ENCODE peak calls at places on chromosome 13, in five cellular contexts. C is psoas muscle, N is astrocyte of the spinal cord, P is fibroblast of lung, Y is fibroblast of villous mesenchyme. F is an unnamed sample.

GRCh38 chr13:29110003-29110402 is 289.9 kb downstream of the MTUS2 start:
- DNase-seq in P (no peak), Y (no peak), N (no peak), C (no peak), F (no peak)

GRCh38 chr13:26254583-26255102 is 714 bp downstream of the CDK8 start:
- DNase-seq in Y (peak), C (peak), P (peak), N (peak), F (peak)

GRCh38 chr13:46296920-46297319 is 85.2 kb downstream of the LRRC63 start:
- DNase-seq in Y (peak), N (peak), C (no peak), P (peak), F (no peak)

GRCh38 chr13:114130708-114131580 is 1.5 kb downstream of the RASA3 start:
- DNase-seq in N (peak), Y (peak), P (peak), C (peak), F (peak)

GRCh38 chr13:105465251-105465650 is 1070.2 kb downstream of the EFNB2 start:
- DNase-seq in N (no peak), Y (no peak), P (no peak), C (no peak), F (no peak)

GRCh38 chr13:94784066-94784465 is 71.7 kb upstream of the SOX21 start:
- DNase-seq in Y (peak), N (peak), C (no peak), P (peak), F (no peak)

GRCh38 chr13:98544105-98544710 is 32.7 kb downstream of the STK24 start:
- DNase-seq in P (no peak), N (no peak), Y (no peak), C (peak), F (no peak)

GRCh38 chr13:50512602-50513527 is 330.6 kb downstream of the DLEU7 start:
- DNase-seq in N (peak), C (peak), Y (peak), P (peak), F (no peak)

GRCh38 chr13:25286308-25286968 is 850 bp downstream of the MTMR6 start:
- DNase-seq in N (peak), Y (peak), C (no peak), P (peak), F (no peak)

GRCh38 chr13:28498481-28499115 is 3.7 kb upstream of the FLT1 start:
- DNase-seq in C (no peak), P (no peak), N (no peak), Y (no peak), F (no peak)

GRCh38 chr13:101700598-101700997 is 248.1 kb downstream of the ITGBL1 start:
- DNase-seq in N (peak), C (no peak), P (peak), Y (no peak), F (no peak)

GRCh38 chr13:93230466-93230865 is 3.9 kb downstream of the GPC6 start:
- DNase-seq in C (no peak), P (peak), Y (peak), N (peak), F (no peak)

GRCh38 chr13:76286178-76286577 is 600.0 kb downstream of the KCTD12 start:
- DNase-seq in Y (peak), C (no peak), P (peak), N (peak), F (no peak)

GRCh38 chr13:107665926-107666458 is 549.3 kb downstream of the LIG4 start:
- DNase-seq in N (no peak), C (no peak), P (peak), Y (no peak), F (no peak)

GRCh38 chr13:46479286-46479685 is 73.7 kb upstream of the LRCH1 start:
- DNase-seq in N (no peak), Y (no peak), P (no peak), C (no peak), F (no peak)

GRCh38 chr13:30132623-30133553 is 174.5 kb downstream of the KATNAL1 start:
- DNase-seq in Y (peak), C (peak), N (peak), P (peak), F (peak)

GRCh38 chr13:35964764-35965163 is 166.4 kb downstream of the DCLK1 start:
- DNase-seq in Y (peak), N (peak), P (no peak), C (no peak), F (no peak)

GRCh38 chr13:53338760-53339159 is 310.1 kb downstream of the OLFM4 start:
- DNase-seq in C (no peak), Y (no peak), P (no peak), N (no peak), F (no peak)

GRCh38 chr13:112457485-112457884 is 81.3 kb downstream of the SPACA7 start:
- DNase-seq in P (no peak), N (no peak), C (no peak), Y (no peak), F (no peak)

GRCh38 chr13:25632166-25632888 is 260.6 kb downstream of the ATP8A2 start:
- DNase-seq in C (no peak), N (no peak), P (no peak), Y (no peak), F (no peak)

GRCh38 chr13:80655778-80656518 is 315.0 kb upstream of the SPRY2 start:
- DNase-seq in Y (no peak), N (no peak), P (no peak), C (no peak), F (no peak)

GRCh38 chr13:80840313-80840976 is 499.5 kb upstream of the SPRY2 start:
- DNase-seq in N (peak), Y (peak), P (peak), C (no peak), F (no peak)

GRCh38 chr13:41827507-41828213 is 133.2 kb downstream of the VWA8 start:
- DNase-seq in Y (peak), N (peak), P (peak), C (no peak), F (peak)

GRCh38 chr13:109840201-109840892 is 54.0 kb upstream of the IRS2 start:
- DNase-seq in P (peak), N (peak), C (no peak), Y (peak), F (no peak)

GRCh38 chr13:46721054-46721453 is 75.9 kb downstream of the ESD start:
- DNase-seq in Y (peak), P (peak), N (peak), C (no peak), F (peak)

GRCh38 chr13:109998808-109999528 is 212.6 kb upstream of the IRS2 start:
- DNase-seq in N (peak), P (peak), Y (peak), C (no peak), F (no peak)

GRCh38 chr13:28655566-28655965 is 3.4 kb upstream of the POMP start:
- DNase-seq in C (no peak), P (peak), N (peak), Y (peak), F (no peak)

GRCh38 chr13:114009590-114010400 is 35.9 kb upstream of the C13orf46 start:
- DNase-seq in C (peak), N (no peak), P (no peak), Y (no peak), F (no peak)

GRCh38 chr13:100234524-100235136 is 145.7 kb downstream of the PCCA start:
- DNase-seq in N (peak), C (no peak), P (peak), Y (peak), F (no peak)

GRCh38 chr13:69946443-69946955 is 161.1 kb upstream of the ATXN8OS start:
- DNase-seq in C (no peak), Y (no peak), P (no peak), N (no peak), F (no peak)

GRCh38 chr13:95378603-95379002 is 77.4 kb upstream of the ABCC4 start:
- DNase-seq in Y (no peak), N (no peak), P (no peak), C (peak), F (no peak)

GRCh38 chr13:114013952-114014629 is 40.2 kb upstream of the C13orf46 start:
- DNase-seq in C (no peak), N (no peak), P (no peak), Y (no peak), F (no peak)

GRCh38 chr13:114059946-114060860 is 72.2 kb downstream of the RASA3 start:
- DNase-seq in Y (no peak), N (no peak), C (peak), P (no peak), F (no peak)

GRCh38 chr13:94228781-94229180 is 250.7 kb downstream of the DCT start:
- DNase-seq in P (peak), C (no peak), N (peak), Y (peak), F (no peak)

GRCh38 chr13:113855012-113855921 is 8.6 kb downstream of the GAS6 start:
- DNase-seq in C (peak), N (peak), Y (peak), P (no peak), F (no peak)

GRCh38 chr13:85228692-85229091 is 570.5 kb downstream of the SLITRK6 start:
- DNase-seq in C (no peak), N (no peak), Y (no peak), P (no peak), F (no peak)

GRCh38 chr13:109468123-109468522 is 318.3 kb downstream of the IRS2 start:
- DNase-seq in Y (no peak), P (no peak), C (no peak), N (no peak), F (no peak)

GRCh38 chr13:97502691-97503090 is 68.7 kb downstream of the RAP2A start:
- DNase-seq in P (no peak), Y (peak), N (no peak), C (no peak), F (no peak)

GRCh38 chr13:97498419-97498818 is 64.5 kb downstream of the RAP2A start:
- DNase-seq in P (no peak), Y (no peak), N (no peak), C (no peak), F (no peak)

GRCh38 chr13:97499181-97499580 is 65.2 kb downstream of the RAP2A start:
- DNase-seq in P (no peak), C (no peak), Y (peak), N (no peak), F (no peak)

GRCh38 chr13:97505022-97505421 is 71.1 kb downstream of the RAP2A start:
- DNase-seq in P (no peak), Y (no peak), N (no peak), C (no peak), F (no peak)

GRCh38 chr13:97502192-97502591 is 68.2 kb downstream of the RAP2A start:
- DNase-seq in Y (peak), N (no peak), C (no peak), P (no peak), F (no peak)
- H3K4me3 ChIP-seq in Y (no peak), N (no peak), C (no peak), P (no peak), F (no peak)

DNA sequence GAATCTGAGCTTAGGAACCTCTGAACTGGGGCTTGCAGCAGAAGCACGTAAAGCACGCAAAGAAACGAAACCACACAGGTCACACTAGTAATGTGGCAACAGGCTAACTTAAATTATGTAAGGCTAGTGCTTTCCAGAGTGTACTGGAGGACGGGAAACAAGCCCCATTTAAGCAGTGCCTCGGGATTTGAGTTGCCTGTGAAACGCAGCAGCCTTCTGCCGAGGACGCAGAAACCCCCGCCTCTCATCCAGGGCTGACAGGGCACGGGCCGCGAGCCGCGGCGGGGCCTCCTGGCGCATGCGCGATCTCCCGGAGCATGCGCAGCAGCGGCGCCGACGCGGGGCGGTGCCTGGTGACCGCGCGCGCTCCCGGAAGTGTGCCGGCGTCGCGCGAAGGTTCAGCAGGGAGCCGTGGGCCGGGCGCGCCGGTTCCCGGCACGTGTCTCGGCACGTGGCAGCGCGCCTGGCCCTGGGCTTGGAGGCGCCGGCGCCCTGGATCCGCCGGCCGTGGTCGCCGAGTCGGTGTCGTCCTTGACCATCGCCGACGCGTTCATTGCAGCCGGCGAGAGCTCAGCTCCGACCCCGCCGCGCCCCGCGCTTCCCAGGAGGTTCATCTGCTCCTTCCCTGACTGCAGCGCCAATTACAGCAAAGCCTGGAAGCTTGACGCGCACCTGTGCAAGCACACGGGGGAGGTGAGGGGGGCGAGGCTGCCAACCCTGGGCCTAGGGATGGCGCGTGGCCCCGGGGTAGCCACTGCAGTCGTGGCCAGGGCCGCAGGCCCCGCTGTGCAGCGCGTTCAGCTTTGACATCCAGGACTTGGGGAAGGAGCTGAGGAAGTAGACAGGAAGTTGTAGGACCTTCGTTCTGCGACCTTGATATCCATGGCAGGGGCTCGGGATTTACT is at the start of gene GTF3A:
- DNase-seq in P (peak), N (peak), C (peak), Y (peak), F (peak)
- H3K4me3 ChIP-seq in P (peak), N (peak), C (peak), Y (peak), F (peak)

GRCh38 chr13:37485766-37486165 is 112.8 kb downstream of the POSTN start:
- DNase-seq in N (peak), P (peak), C (no peak), Y (no peak), F (no peak)
- H3K4me3 ChIP-seq in N (no peak), P (peak), C (no peak), Y (peak), F (no peak)

GRCh38 chr13:44715287-44716224 is 139.4 kb upstream of the TSC22D1 start:
- DNase-seq in P (peak), Y (peak), C (no peak), N (peak), F (no peak)

GRCh38 chr13:44713793-44714469 is 137.8 kb upstream of the TSC22D1 start:
- DNase-seq in C (no peak), N (peak), P (peak), Y (peak), F (no peak)

GRCh38 chr13:44710576-44710975 is 134.4 kb upstream of the TSC22D1 start:
- DNase-seq in P (peak), C (no peak), Y (peak), N (peak), F (no peak)
- H3K4me3 ChIP-seq in P (no peak), C (no peak), Y (no peak), N (no peak), F (no peak)

DNA sequence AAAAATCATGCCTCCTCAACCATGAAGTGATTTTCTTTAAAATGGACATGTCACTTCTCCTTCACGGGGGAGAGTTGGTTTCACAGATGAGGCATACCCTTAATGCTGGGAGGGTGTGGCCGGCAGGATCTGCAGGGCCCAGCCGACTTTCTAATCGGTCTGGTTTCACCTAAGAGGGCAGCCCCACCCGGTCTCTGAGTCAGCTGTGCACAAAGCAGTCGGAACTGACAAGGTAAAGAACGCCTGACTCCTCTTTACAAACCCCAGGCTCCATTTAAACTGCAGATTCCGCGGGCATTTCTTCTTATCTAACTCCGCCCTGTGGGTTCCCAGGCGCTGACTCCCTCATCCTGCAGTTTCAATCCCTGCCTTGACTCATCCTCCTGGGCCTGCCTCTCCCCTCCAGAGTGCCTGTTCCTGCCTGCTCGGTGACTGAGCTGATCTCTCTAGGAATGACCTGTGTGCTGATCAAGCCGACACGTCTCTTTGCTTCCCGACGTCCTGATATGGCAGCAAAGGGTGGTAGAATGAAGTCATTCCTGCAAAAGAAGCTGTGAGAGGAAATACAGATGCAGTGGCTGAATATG is 63.4 kb downstream of the EFNB2 start:
- DNase-seq in C (no peak), Y (peak), N (peak), P (peak), F (peak)
- H3K4me3 ChIP-seq in C (no peak), Y (peak), N (peak), P (peak), F (no peak)

GRCh38 chr13:24147570-24147963 is 13.0 kb upstream of the SPATA13 start:
- DNase-seq in C (no peak), Y (no peak), N (no peak), P (no peak), F (no peak)

GRCh38 chr13:24150613-24151012 is 9.9 kb upstream of the SPATA13 start:
- DNase-seq in Y (no peak), C (no peak), N (no peak), P (no peak), F (no peak)

GRCh38 chr13:24149306-24150032 is 11.1 kb upstream of the SPATA13 start:
- DNase-seq in N (no peak), P (peak), Y (no peak), C (no peak), F (no peak)

GRCh38 chr13:24146961-24147569 is 13.5 kb upstream of the SPATA13 start:
- DNase-seq in Y (no peak), N (no peak), C (no peak), P (peak), F (no peak)

GRCh38 chr13:24148414-24149305 is 11.9 kb upstream of the SPATA13 start:
- DNase-seq in Y (peak), N (peak), C (no peak), P (peak), F (no peak)
- H3K4me3 ChIP-seq in Y (no peak), N (no peak), C (no peak), P (no peak), F (no peak)

DNA sequence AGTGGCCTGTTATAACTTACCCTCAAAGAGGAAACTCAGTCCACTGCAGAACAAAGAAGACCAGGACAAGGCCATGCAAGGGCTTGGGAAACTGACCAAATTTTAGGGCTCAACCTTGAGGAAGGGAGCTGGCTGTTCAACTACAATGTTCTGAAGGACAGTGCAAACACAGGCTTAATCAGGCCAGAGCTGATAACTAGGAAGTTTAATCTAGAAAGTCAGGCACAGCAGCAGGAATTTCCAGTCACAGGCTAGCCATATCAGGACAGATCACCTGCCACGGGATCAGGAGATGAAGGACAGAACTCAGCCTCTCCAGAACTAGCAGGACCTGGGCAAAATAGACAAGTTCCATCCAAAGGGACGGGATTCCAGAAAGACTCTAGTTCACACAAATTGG is 89.4 kb downstream of the ENOX1 start:
- DNase-seq in Y (no peak), C (no peak), P (no peak), N (no peak), F (no peak)
- H3K4me3 ChIP-seq in Y (no peak), C (no peak), P (no peak), N (no peak), F (no peak)

DNA sequence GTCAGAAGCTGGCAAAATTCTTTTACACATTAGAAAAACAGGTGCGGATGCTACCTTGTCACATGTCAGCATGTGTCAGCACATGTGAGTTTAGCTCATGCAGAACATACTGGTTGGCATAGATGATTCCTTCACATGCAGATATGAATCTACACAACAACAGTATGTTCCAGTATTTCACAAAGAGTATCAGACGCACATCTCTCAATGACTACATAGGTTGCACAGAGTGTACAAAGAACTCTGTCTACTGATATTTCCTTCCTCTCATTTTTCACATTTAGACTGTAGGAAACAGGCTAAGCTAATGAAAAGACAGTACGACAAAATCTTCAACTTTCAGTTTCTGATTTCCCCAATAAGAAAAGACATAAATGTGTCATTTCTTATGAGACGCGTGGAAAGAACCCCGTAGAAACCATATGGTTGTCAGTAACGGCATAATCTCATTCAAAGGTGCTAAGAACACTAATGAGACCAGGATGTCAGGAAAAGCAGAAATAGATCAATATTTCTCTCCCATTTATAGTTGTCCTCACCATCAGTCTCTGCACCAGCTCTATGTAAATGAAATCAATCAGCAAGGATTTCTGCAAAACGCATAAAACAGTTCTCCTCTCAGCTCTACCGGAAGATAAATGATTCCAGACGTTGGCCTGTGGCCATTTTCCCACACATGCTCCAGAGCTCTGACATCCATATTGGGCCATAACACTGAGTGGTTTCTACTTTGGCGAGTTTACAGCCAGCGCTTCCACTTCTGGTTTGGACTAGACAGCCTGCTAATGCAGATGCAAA is 81.2 kb downstream of the STARD13 start:
- DNase-seq in C (peak), N (peak), Y (peak), P (peak), F (no peak)
- H3K4me3 ChIP-seq in C (peak), N (peak), Y (peak), P (peak), F (no peak)

F was measured in HAP-1.